ENCODE peak calls at places on chromosomes 3 and 15, in six cellular contexts. S is EL, R is cardiac septum, Q is body of pancreas, Y is kidney epithelial cell, Z is NCI-H2081. B is an unnamed sample.

GRCh38 chr3:32304510-32304909 is 66.0 kb downstream of the CMTM8 start:
- DNase-seq in S (no peak), Y (no peak), Q (no peak), R (no peak), Z (peak), B (no peak)

GRCh38 chr3:108159128-108159527 is 63.1 kb downstream of the IFT57 start:
- DNase-seq in Z (no peak), Y (no peak), Q (no peak), S (peak), R (no peak), B (no peak)

GRCh38 chr3:102091358-102091757 is 242.0 kb downstream of the NFKBIZ start:
- DNase-seq in Q (no peak), R (no peak), Z (no peak), Y (no peak), S (no peak), B (no peak)

GRCh38 chr3:105145516-105145915 is 221.2 kb upstream of the ALCAM start:
- DNase-seq in Y (no peak), S (no peak), R (no peak), Q (no peak), Z (no peak), B (no peak)

GRCh38 chr15:59434481-59434880 is 3.5 kb upstream of the FAM81A start:
- DNase-seq in Y (no peak), Q (no peak), R (no peak), Z (no peak), S (no peak), B (no peak)

GRCh38 chr3:54065140-54065539 is 57.2 kb upstream of the CACNA2D3 start:
- DNase-seq in Y (peak), Z (no peak), Q (no peak), S (no peak), R (no peak), B (no peak)

GRCh38 chr3:84082726-84083125 is 876.1 kb upstream of the CADM2 start:
- DNase-seq in Q (no peak), Z (no peak), R (no peak), Y (no peak), S (no peak), B (no peak)

GRCh38 chr15:48458876-48459275 is 127.6 kb downstream of the DUT start:
- DNase-seq in R (no peak), Q (no peak), S (no peak), Y (no peak), Z (no peak), B (peak)

GRCh38 chr3:28917895-28918294 is 363.0 kb upstream of the RBMS3 start:
- DNase-seq in S (no peak), Z (no peak), R (no peak), Q (no peak), Y (no peak), B (no peak)

GRCh38 chr15:27500206-27500605 is 529.2 kb downstream of the GABRG3 start:
- DNase-seq in R (no peak), Q (no peak), S (no peak), Y (no peak), Z (no peak), B (no peak)

GRCh38 chr3:38519651-38520050 is 23.5 kb downstream of the EXOG start:
- DNase-seq in Y (no peak), R (no peak), S (no peak), Z (no peak), Q (no peak), B (no peak)

GRCh38 chr3:129829640-129830039 is 63.9 kb downstream of the TMCC1 start:
- DNase-seq in S (peak), R (no peak), Z (peak), Q (peak), Y (peak), B (peak)

GRCh38 chr3:108124337-108125150 is 33.7 kb upstream of the CD47 start:
- DNase-seq in Z (peak), R (no peak), S (no peak), Q (no peak), Y (no peak), B (no peak)

GRCh38 chr15:63212050-63212973 is 22.9 kb downstream of the RAB8B start:
- DNase-seq in Y (no peak), R (no peak), Q (no peak), S (peak), Z (no peak), B (peak)

GRCh38 chr3:32467333-32468070 is 35.1 kb downstream of the CMTM6 start:
- DNase-seq in Z (peak), S (peak), R (peak), Y (peak), Q (peak), B (peak)

GRCh38 chr3:188734395-188734794 is 437.4 kb upstream of the TPRG1 start:
- DNase-seq in S (peak), Y (no peak), Z (peak), R (no peak), Q (peak), B (peak)

GRCh38 chr3:42731476-42732195 is 29.0 kb upstream of the HHATL start:
- DNase-seq in Z (no peak), Y (no peak), R (no peak), S (no peak), Q (no peak), B (no peak)

GRCh38 chr3:45606991-45607712 is 12.6 kb downstream of the LIMD1 start:
- DNase-seq in S (peak), R (no peak), Q (no peak), Y (no peak), Z (no peak), B (no peak)

GRCh38 chr3:8837172-8837571 is 67.8 kb upstream of the OXTR start:
- DNase-seq in Z (no peak), Y (no peak), S (peak), R (no peak), Q (no peak), B (peak)

GRCh38 chr3:127747751-127748521 is 74.4 kb downstream of the MGLL start:
- DNase-seq in R (peak), S (peak), Q (peak), Y (peak), Z (no peak), B (peak)

GRCh38 chr15:51155016-51155580 is 60.4 kb upstream of the TNFAIP8L3 start:
- DNase-seq in Y (no peak), R (no peak), Z (no peak), S (no peak), Q (no peak), B (no peak)

GRCh38 chr3:184345678-184346144 is 8.3 kb downstream of the FAM131A start:
- DNase-seq in R (no peak), Q (peak), Y (peak), S (peak), Z (peak), B (peak)

GRCh38 chr3:16864610-16865313 is 20.0 kb upstream of the PLCL2 start:
- DNase-seq in Q (no peak), Z (no peak), S (peak), Y (peak), R (no peak), B (peak)

GRCh38 chr3:40116478-40117162 is 192.9 kb upstream of the EIF1B start:
- DNase-seq in R (no peak), S (peak), Y (peak), Z (no peak), Q (no peak), B (peak)

GRCh38 chr3:48475188-48475587 is 28.7 kb downstream of the ATRIP start:
- DNase-seq in Q (no peak), R (no peak), S (no peak), Y (no peak), Z (no peak), B (no peak)

GRCh38 chr3:33829720-33830119 is 31.3 kb downstream of the PDCD6IP start:
- DNase-seq in Y (no peak), R (no peak), Q (no peak), S (no peak), Z (no peak), B (no peak)

GRCh38 chr15:60479361-60479684 is 381 bp upstream of the ICE2 start:
- DNase-seq in S (no peak), Y (no peak), Q (no peak), Z (no peak), R (no peak), B (no peak)

GRCh38 chr3:99499235-99499798 is 139.1 kb upstream of the COL8A1 start:
- DNase-seq in S (peak), R (no peak), Q (peak), Z (peak), Y (peak), B (peak)

GRCh38 chr3:40873456-40873855 is 325.8 kb upstream of the CTNNB1 start:
- DNase-seq in Z (no peak), Q (no peak), S (no peak), Y (no peak), R (no peak), B (no peak)

GRCh38 chr3:71074416-71074815 is 509.1 kb downstream of the FOXP1 start:
- DNase-seq in Z (no peak), Q (no peak), R (no peak), S (no peak), Y (no peak), B (no peak)

GRCh38 chr3:156483961-156484787 is 70.7 kb downstream of the SSR3 start:
- DNase-seq in Z (no peak), R (no peak), S (peak), Y (no peak), Q (no peak), B (peak)

GRCh38 chr3:147113293-147114045 is 292.9 kb downstream of the ZIC4 start:
- DNase-seq in R (no peak), Q (no peak), S (peak), Z (no peak), Y (peak), B (peak)

GRCh38 chr15:50968353-50968752 is 59.9 kb downstream of the AP4E1 start:
- DNase-seq in Y (no peak), S (peak), Z (no peak), Q (no peak), R (no peak), B (no peak)